ENCODE peak calls at places on chromosomes 3 and 15, in seven cellular contexts. D, G, F, Q, R, B and N are unnamed samples. For H3K36me3, the result is how much of the 10 kb centered on the place peaks cover.

GRCh38 chr15:91922701-91923279 is 69.3 kb downstream of the SLCO3A1 start:
- DNase-seq in R (no peak), Q (no peak), F (no peak), B (no peak), G (no peak), D (no peak), N (no peak)

GRCh38 chr3:85360742-85361387 is 402.1 kb downstream of the CADM2 start:
- DNase-seq in D (peak), F (no peak), R (no peak), Q (peak), G (peak), B (no peak), N (peak)

GRCh38 chr15:44729394-44729913 is 6.9 kb upstream of the TRIM69 start:
- DNase-seq in G (no peak), Q (peak), D (no peak), B (peak), R (no peak), F (peak), N (peak)

GRCh38 chr3:108131105-108131794 is 40.4 kb upstream of the CD47 start:
- DNase-seq in R (peak), B (no peak), Q (peak), F (no peak), G (no peak), D (peak), N (no peak)

GRCh38 chr3:179164857-179165256 is 16.7 kb downstream of the PIK3CA start:
- DNase-seq in D (no peak), G (no peak), Q (no peak), R (no peak), B (no peak), F (no peak), N (no peak)

GRCh38 chr3:16211176-16211904 is 36.9 kb downstream of the GALNT15 start:
- DNase-seq in R (no peak), D (no peak), G (no peak), F (no peak), B (no peak), Q (no peak), N (no peak)

GRCh38 chr3:129318921-129319320 is 40.3 kb downstream of the HMCES start:
- DNase-seq in G (no peak), D (no peak), F (no peak), B (no peak), Q (no peak), R (no peak), N (no peak)

GRCh38 chr3:55559651-55560423 is 72.7 kb upstream of the WNT5A start:
- DNase-seq in G (no peak), Q (no peak), D (no peak), F (no peak), B (no peak), R (no peak), N (no peak)

GRCh38 chr3:129624347-129625070 is 18.0 kb upstream of the PLXND1 start:
- DNase-seq in R (no peak), D (no peak), F (peak), G (no peak), B (no peak), Q (peak), N (no peak)

GRCh38 chr15:27231811-27232210 is 260.8 kb downstream of the GABRG3 start:
- DNase-seq in Q (no peak), G (no peak), D (no peak), B (no peak), F (no peak), R (no peak), N (no peak)

GRCh38 chr15:96330064-96330449 is 443 bp upstream of the NR2F2 start:
- DNase-seq in D (peak), F (peak), Q (peak), R (peak), B (no peak), G (no peak), N (peak)

GRCh38 chr15:85383470-85384148 is 3.2 kb downstream of the AKAP13 start:
- DNase-seq in B (no peak), F (no peak), Q (no peak), G (no peak), D (no peak), R (no peak), N (no peak)

GRCh38 chr3:179653106-179653776 is 401 bp downstream of the USP13 start:
- DNase-seq in F (peak), B (peak), G (no peak), R (peak), Q (peak), D (peak), N (peak)

GRCh38 chr15:89749951-89750559 is 994 bp downstream of the MESP1 start:
- DNase-seq in R (no peak), B (no peak), Q (no peak), D (no peak), F (no peak), G (no peak), N (peak)

GRCh38 chr3:42752961-42753360 is 20.1 kb downstream of the CCDC13 start:
- DNase-seq in R (no peak), B (no peak), G (no peak), F (no peak), D (no peak), Q (no peak), N (no peak)

GRCh38 chr3:65922441-65922840 is 116.3 kb downstream of the MAGI1 start:
- DNase-seq in F (no peak), D (no peak), R (no peak), Q (no peak), B (no peak), G (no peak), N (no peak)

GRCh38 chr3:142595581-142595950 is 627 bp upstream of the PLS1 start:
- DNase-seq in Q (peak), D (peak), G (no peak), F (no peak), B (no peak), R (peak), N (no peak)

GRCh38 chr3:44643024-44643423 is 5.5 kb upstream of the ZNF35 start:
- DNase-seq in Q (no peak), B (no peak), F (no peak), D (no peak), G (no peak), R (no peak), N (no peak)

GRCh38 chr3:184371570-184372018 is 6.4 kb downstream of the THPO start:
- DNase-seq in G (peak), D (peak), Q (peak), R (peak), F (peak), B (peak), N (peak)

GRCh38 chr3:118817748-118818165 is 216.9 kb downstream of the IGSF11 start:
- DNase-seq in Q (peak), G (no peak), R (peak), B (peak), F (no peak), D (peak), N (peak)

GRCh38 chr15:40787344-40787841 is 17.6 kb downstream of the C15orf62 start:
- DNase-seq in Q (peak), D (peak), B (no peak), F (peak), G (peak), R (peak), N (no peak)

GRCh38 chr3:50416736-50417636 is 57.7 kb upstream of the TMEM115 start:
- DNase-seq in F (no peak), B (no peak), D (no peak), G (no peak), Q (no peak), R (no peak), N (no peak)

GRCh38 chr3:66819993-66820501 is 178.1 kb upstream of the KBTBD8 start:
- DNase-seq in G (no peak), F (no peak), B (no peak), Q (no peak), R (no peak), D (no peak), N (peak)

GRCh38 chr3:188153949-188154757 is at the start of gene LPP:
- DNase-seq in F (peak), D (peak), B (no peak), Q (peak), G (peak), R (peak), N (peak)

GRCh38 chr3:127775398-127776109 is 46.8 kb downstream of the MGLL start:
- DNase-seq in F (no peak), Q (peak), B (no peak), R (peak), G (no peak), D (peak), N (peak)

GRCh38 chr3:185966655-185967054 is 28.8 kb upstream of the TRA2B start:
- DNase-seq in R (no peak), Q (no peak), D (no peak), F (no peak), B (no peak), G (no peak), N (no peak)

GRCh38 chr3:74575857-74576256 is 38.6 kb downstream of the CNTN3 start:
- DNase-seq in D (no peak), Q (no peak), R (no peak), F (no peak), G (no peak), B (no peak), N (no peak)

GRCh38 chr3:178267158-178267838 is 268.9 kb upstream of the KCNMB2 start:
- DNase-seq in D (no peak), Q (no peak), R (no peak), B (no peak), G (no peak), F (no peak), N (no peak)

GRCh38 chr3:117537949-117538348 is 828.4 kb downstream of the TUSC7 start:
- DNase-seq in R (no peak), D (no peak), B (no peak), Q (no peak), F (no peak), G (no peak), N (no peak)

GRCh38 chr3:24254649-24255048 is 240.0 kb downstream of the THRB start:
- DNase-seq in Q (peak), R (peak), F (no peak), G (no peak), B (no peak), D (peak), N (no peak)

GRCh38 chr3:187958432-187959003 is 195.4 kb upstream of the LPP start:
- DNase-seq in R (no peak), G (no peak), F (peak), B (no peak), Q (no peak), D (no peak), N (no peak)

DNA sequence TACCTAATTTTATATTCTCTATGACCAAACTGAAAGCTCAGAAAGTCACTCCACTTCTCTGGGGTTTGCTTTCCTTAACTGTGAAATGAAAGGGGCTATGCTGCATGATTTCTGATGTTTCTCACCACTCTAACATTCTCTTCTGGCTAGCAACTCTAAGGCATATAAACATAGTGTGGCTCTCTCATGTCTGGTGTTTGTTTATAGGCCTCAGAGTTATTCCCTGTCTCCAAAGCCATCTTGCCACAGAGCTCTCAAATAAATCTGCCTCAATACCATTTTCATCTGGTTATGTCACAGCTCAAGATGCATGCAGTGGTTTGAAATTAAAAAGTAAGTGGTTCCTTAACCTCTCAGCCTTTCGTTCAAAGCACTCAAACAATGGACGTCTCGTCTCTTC is 16.2 kb downstream of the TOMM70 start:
- DNase-seq in B (no peak), D (no peak), Q (no peak), R (peak), G (no peak), F (no peak), N (no peak)
- H3K36me3 ChIP-seq in B (half or more), D (under half), Q (half or more), R (half or more), G (under half), F (under half), N (under half)

GRCh38 chr3:5466059-5466458 is 278.6 kb downstream of the EDEM1 start:
- DNase-seq in R (no peak), F (no peak), D (no peak), Q (no peak), B (no peak), G (no peak), N (no peak)
- H3K36me3 ChIP-seq in R (under half), F (under half), D (under half), Q (under half), B (under half), G (under half), N (under half)

GRCh38 chr3:62962656-62963055 is 87.4 kb upstream of the CADPS start:
- DNase-seq in Q (no peak), B (no peak), D (no peak), G (no peak), F (no peak), R (no peak), N (no peak)
- H3K36me3 ChIP-seq in Q (under half), B (under half), D (under half), G (under half), F (under half), R (under half), N (under half)

GRCh38 chr15:101068961-101069734 is 150.0 kb downstream of the LRRK1 start:
- DNase-seq in F (peak), Q (peak), G (peak), R (peak), D (no peak), B (no peak), N (peak)

GRCh38 chr15:101070024-101070423 is 150.9 kb downstream of the LRRK1 start:
- DNase-seq in F (peak), G (no peak), B (no peak), Q (no peak), D (no peak), R (peak), N (no peak)

GRCh38 chr15:101068523-101068960 is 149.4 kb downstream of the LRRK1 start:
- DNase-seq in F (peak), Q (no peak), R (no peak), G (no peak), B (no peak), D (no peak), N (no peak)

GRCh38 chr15:101066501-101067408 is 147.6 kb downstream of the LRRK1 start:
- DNase-seq in Q (no peak), G (no peak), D (no peak), R (no peak), F (peak), B (peak), N (no peak)

DNA sequence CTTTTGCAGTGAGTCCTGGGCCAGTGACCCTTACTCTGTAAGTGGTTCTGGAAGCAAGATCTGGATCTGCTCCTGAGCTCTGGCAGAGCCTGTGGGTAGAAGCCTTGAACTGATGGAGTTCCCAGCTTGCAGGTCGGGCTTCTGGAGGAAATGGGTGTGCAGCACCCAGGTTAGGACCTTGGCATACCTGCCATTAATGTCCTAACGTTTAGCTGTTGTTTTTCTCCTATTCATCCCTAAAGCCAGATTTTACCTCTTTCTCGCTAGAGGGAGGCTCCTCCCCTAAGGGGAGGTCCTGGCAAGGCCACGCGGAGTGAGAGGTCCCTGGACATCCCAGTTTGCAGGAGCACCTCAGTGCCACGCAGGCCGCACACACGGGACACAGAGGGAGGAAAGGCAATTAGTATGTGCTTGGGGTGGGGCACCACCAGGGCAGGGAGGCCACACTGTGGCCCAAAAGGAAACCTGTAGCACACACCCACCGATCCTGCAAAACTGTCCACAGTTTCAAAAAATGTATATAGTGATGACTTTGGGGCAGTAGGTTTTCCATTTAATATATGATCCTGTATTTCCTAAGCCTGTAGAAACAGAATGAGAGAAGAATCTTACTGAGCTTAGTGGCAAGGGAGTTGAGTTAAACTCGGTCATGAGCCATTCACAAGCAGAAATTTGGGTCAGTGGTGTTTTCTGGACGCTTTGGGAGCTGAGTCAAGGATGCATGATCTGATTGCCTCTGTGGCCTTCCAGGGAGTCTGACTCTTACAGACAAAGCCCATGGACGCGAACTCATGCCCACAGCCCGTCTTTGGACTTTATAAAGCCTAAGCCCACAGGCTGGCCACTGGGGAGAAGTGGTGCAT is 148.7 kb downstream of the LRRK1 start:
- DNase-seq in F (peak), B (no peak), G (no peak), R (no peak), D (no peak), Q (no peak), N (no peak)
- H3K36me3 ChIP-seq in F (under half), B (under half), G (under half), R (under half), D (under half), Q (under half), N (under half)

GRCh38 chr3:110790631-110791030 is 281.0 kb upstream of the NECTIN3 start:
- DNase-seq in Q (no peak), D (no peak), B (no peak), R (no peak), G (no peak), F (no peak), N (no peak)
- H3K36me3 ChIP-seq in Q (under half), D (under half), B (under half), R (under half), G (under half), F (under half), N (under half)

GRCh38 chr3:64892664-64893309 is 205.0 kb upstream of the ADAMTS9 start:
- DNase-seq in R (no peak), D (no peak), F (no peak), B (peak), Q (no peak), G (no peak), N (peak)

GRCh38 chr3:64889991-64890390 is 202.2 kb upstream of the ADAMTS9 start:
- DNase-seq in D (peak), R (no peak), F (peak), Q (peak), B (no peak), G (no peak), N (peak)

GRCh38 chr3:64888840-64889239 is 201.0 kb upstream of the ADAMTS9 start:
- DNase-seq in B (no peak), G (no peak), D (no peak), F (no peak), Q (no peak), R (no peak), N (no peak)

GRCh38 chr3:64888165-64888564 is 200.4 kb upstream of the ADAMTS9 start:
- DNase-seq in D (no peak), F (no peak), Q (peak), B (no peak), G (no peak), R (no peak), N (no peak)

DNA sequence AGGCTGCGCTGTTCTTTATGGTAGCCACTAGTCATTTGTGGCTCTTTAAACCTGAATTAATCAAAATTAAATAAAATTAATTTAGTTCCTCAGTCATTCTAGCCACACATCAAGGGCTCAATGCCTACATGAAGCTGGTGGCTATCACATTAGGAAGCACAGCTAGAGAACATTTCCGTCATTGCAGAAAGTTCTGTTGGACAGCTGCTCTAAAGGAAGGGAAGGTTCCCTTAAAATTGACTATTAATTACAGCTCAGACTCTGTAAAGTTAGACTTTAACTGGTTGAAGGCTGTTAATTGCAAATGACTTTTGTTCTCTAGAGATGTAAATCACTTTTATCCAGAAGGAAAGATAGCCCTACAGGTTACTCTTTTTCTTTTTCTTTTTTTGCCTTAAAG is 202.7 kb upstream of the ADAMTS9 start:
- DNase-seq in R (no peak), D (no peak), B (no peak), Q (no peak), G (no peak), F (no peak), N (no peak)
- H3K36me3 ChIP-seq in R (under half), D (under half), B (under half), Q (under half), G (under half), F (under half), N (under half)

GRCh38 chr15:92929002-92929401 is 28.9 kb downstream of the CHD2 start:
- DNase-seq in G (no peak), D (no peak), F (no peak), Q (no peak), B (no peak), R (no peak), N (no peak)

GRCh38 chr15:92930061-92930460 is 29.9 kb downstream of the CHD2 start:
- DNase-seq in Q (no peak), R (no peak), G (no peak), D (no peak), B (no peak), F (no peak), N (no peak)

GRCh38 chr15:92930776-92931175 is 30.7 kb downstream of the CHD2 start:
- DNase-seq in Q (peak), D (peak), G (no peak), R (no peak), F (no peak), B (no peak), N (no peak)

GRCh38 chr15:92925409-92925808 is 25.3 kb downstream of the CHD2 start:
- DNase-seq in Q (no peak), D (no peak), G (no peak), R (no peak), F (no peak), B (no peak), N (no peak)

GRCh38 chr15:92928351-92928750 is 28.2 kb downstream of the CHD2 start:
- DNase-seq in R (no peak), F (no peak), G (no peak), B (no peak), D (no peak), Q (no peak), N (no peak)
- H3K36me3 ChIP-seq in R (half or more), F (under half), G (under half), B (half or more), D (half or more), Q (half or more), N (under half)